ENCODE peak calls at places on chromosomes 5 and 9, in six cellular contexts. I is neuronal stem cell, A is IMR-90, S is H1, N is mesenchymal stem cell, B is trophoblast cell. D is an unnamed sample.

GRCh38 chr5:28766565-28767158 is 1728.3 kb upstream of the CDH9 start:
- DNase-seq in I (peak; percentile 24), A (peak; percentile 21), S (no peak), N (peak; percentile 38), B (peak; percentile 61), D (peak; percentile 41)

GRCh38 chr5:102229685-102230084 is 66.4 kb downstream of the SLCO4C1 start:
- DNase-seq in I (no peak), A (no peak), S (no peak), N (no peak), B (no peak), D (no peak)

GRCh38 chr9:95091971-95092320 is 225.6 kb downstream of the FANCC start:
- DNase-seq in I (no peak), A (peak; percentile 44), S (no peak), N (peak; percentile 87), B (no peak), D (peak; percentile 59)

GRCh38 chr9:30670805-30671562 is 1713.5 kb upstream of the ACO1 start:
- DNase-seq in I (no peak), A (no peak), S (no peak), N (no peak), B (no peak), D (no peak)

GRCh38 chr9:88702985-88703384 is 168.0 kb downstream of the NXNL2 start:
- DNase-seq in I (no peak), A (no peak), S (no peak), N (no peak), B (no peak), D (no peak)

GRCh38 chr5:89707891-89708290 is 701.7 kb downstream of the CETN3 start:
- DNase-seq in I (no peak), A (no peak), S (no peak), N (no peak), B (no peak), D (no peak)

GRCh38 chr9:95509851-95510529 is 6.8 kb downstream of the PTCH1 start:
- DNase-seq in I (no peak), A (no peak), S (no peak), N (no peak), B (peak; percentile 38), D (no peak)

GRCh38 chr5:151825445-151825844 is 53.7 kb downstream of the G3BP1 start:
- DNase-seq in I (peak; percentile 71), A (peak; percentile 69), S (peak; percentile 13), N (peak; percentile 65), B (peak; percentile 81), D (peak; percentile 82)

GRCh38 chr5:138179277-138179857 is 455 bp downstream of the KIF20A start:
- DNase-seq in I (peak; percentile 9), A (no peak), S (no peak), N (no peak), B (no peak), D (peak; percentile 41)

GRCh38 chr5:173919443-173919842 is 31.3 kb downstream of the CPEB4 start:
- DNase-seq in I (no peak), A (peak; percentile 47), S (no peak), N (no peak), B (no peak), D (no peak)
- H3K4me3 ChIP-seq in I (no peak overlapping the region), A (no peak overlapping the region), S (no peak overlapping the region), N (peak overlapping the region; percentile 16), B (no peak overlapping the region), D (no peak overlapping the region)

GRCh38 chr9:20865357-20865756 is 166.1 kb downstream of the HACD4 start:
- DNase-seq in I (no peak), A (no peak), S (no peak), N (no peak), B (no peak), D (no peak)
- H3K18ac ChIP-seq in I (no peak overlapping the region), A (no peak overlapping the region), S (no peak overlapping the region), N (no peak overlapping the region), B (no peak overlapping the region), D (no peak overlapping the region)

DNA sequence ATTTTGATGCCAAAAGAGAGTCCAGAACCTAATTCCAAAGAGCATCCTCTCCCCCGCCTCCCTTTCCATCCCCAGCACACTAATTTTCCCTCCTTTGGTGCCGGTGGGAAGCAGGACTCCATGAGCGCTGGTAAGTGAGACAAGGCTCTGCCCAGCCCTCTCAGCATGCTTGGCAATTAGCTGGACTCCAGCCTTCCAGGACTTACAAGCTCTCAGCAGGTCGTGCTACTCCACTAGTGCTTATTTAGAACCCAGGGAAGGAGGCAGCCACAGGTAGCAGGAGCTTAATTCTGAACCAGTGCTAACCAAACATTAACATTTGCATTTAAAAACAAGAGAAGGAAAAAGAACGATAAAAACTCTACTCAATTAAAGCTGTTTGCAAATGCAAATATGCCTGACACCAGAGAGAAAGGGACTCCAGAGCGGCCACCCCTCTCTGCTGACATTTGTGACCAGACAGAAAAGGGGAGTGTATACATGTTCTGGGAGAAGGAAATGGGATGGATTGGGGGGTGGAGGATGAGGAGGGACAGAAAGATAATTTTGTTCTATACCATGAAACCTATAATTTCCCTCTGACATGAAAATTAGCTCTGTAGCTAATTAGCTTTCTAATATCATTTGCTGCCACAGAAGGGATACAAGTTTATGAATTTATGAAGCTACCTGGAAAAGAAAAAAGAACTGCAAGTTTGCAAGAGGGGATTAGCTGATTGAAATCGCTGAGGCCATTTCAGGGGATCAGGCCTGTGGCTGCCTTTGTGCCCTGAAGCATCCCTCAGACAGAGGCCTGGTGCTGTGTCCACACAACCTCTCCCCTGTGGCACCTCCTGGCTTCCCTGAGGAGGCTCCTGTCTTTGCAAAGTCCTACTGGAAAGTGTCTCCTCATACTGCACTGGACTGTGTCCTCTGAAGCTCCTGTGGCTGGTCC is 266.3 kb downstream of the SEC61B start:
- DNase-seq in I (no peak), A (no peak), S (no peak), N (no peak), B (no peak), D (peak; percentile 32)
- H3K4me3 ChIP-seq in I (no peak overlapping the region), A (no peak overlapping the region), S (no peak overlapping the region), N (no peak overlapping the region), B (no peak overlapping the region), D (no peak overlapping the region)

GRCh38 chr9:83981126-83981871 is 694 bp downstream of the RMI1 start:
- DNase-seq in I (no peak), A (peak; percentile 35), S (no peak), N (peak; percentile 63), B (peak; percentile 86), D (peak; percentile 57)
- H3K18ac ChIP-seq in I (peak overlapping the region; percentile 99), A (peak overlapping the region; percentile 19), S (peak overlapping the region; percentile 72), N (peak overlapping the region; percentile 97), B (peak overlapping the region; percentile 80), D (peak overlapping the region; percentile 92)

GRCh38 chr5:177474845-177475562 is 1.6 kb upstream of the DBN1 start:
- DNase-seq in I (no peak), A (no peak), S (no peak), N (peak; percentile 38), B (no peak), D (no peak)

GRCh38 chr5:177472460-177473441 is 683 bp downstream of the DBN1 start:
- DNase-seq in I (peak; percentile 52), A (no peak), S (no peak), N (peak; percentile 34), B (no peak), D (peak; percentile 56)

GRCh38 chr5:177475563-177476427 is 2.4 kb upstream of the DBN1 start:
- DNase-seq in I (no peak), A (no peak), S (no peak), N (peak; percentile 26), B (no peak), D (no peak)

GRCh38 chr5:177473461-177473991 is at the start of gene DBN1:
- DNase-seq in I (no peak), A (no peak), S (no peak), N (peak; percentile 54), B (peak; percentile 27), D (peak; percentile 76)

GRCh38 chr5:177474094-177474493 is 660 bp upstream of the DBN1 start:
- DNase-seq in I (no peak), A (no peak), S (no peak), N (peak; percentile 43), B (no peak), D (peak; percentile 58)
- H3K4me3 ChIP-seq in I (no peak overlapping the region), A (no peak overlapping the region), S (peak overlapping the region; percentile 23), N (no peak overlapping the region), B (peak overlapping the region; percentile 13), D (no peak overlapping the region)